ENCODE peak calls at places on chromosomes 16 and 17, in five cellular contexts. J, B, I, L and Q are unnamed samples.
A peak's percentile ranks its signal among the peaks of the same experiment; 100 is the strongest.

GRCh38 chr17:73974536-73974935 is 228.9 kb upstream of the RPL38 start:
- DNase-seq in J (no peak), B (no peak), I (no peak), L (no peak), Q (no peak)

GRCh38 chr16:70576431-70577255 is 53.0 kb downstream of the SF3B3 start:
- DNase-seq in B (peak; percentile 83), I (peak; percentile 89), L (peak; percentile 86), J (no peak), Q (peak; percentile 52)

GRCh38 chr16:27547134-27547533 is 2.6 kb downstream of the GTF3C1 start:
- DNase-seq in L (peak; percentile 62), J (no peak), I (peak; percentile 78), B (peak; percentile 71), Q (peak; percentile 25)

GRCh38 chr17:74245145-74245817 is 28.8 kb upstream of the DNAI2 start:
- DNase-seq in I (no peak), L (no peak), B (no peak), J (peak; percentile 87), Q (no peak)

GRCh38 chr16:8767176-8767575 is 30.3 kb downstream of the TMEM186 start:
- DNase-seq in J (no peak), I (no peak), L (no peak), B (no peak), Q (no peak)

GRCh38 chr17:58643147-58643546 is 48.7 kb downstream of the TEX14 start:
- DNase-seq in L (peak; percentile 46), I (peak; percentile 37), B (peak; percentile 74), J (no peak), Q (peak; percentile 43)

GRCh38 chr17:301681-302299 is 50.8 kb downstream of the RPH3AL start:
- DNase-seq in I (no peak), J (no peak), L (no peak), B (no peak), Q (peak; percentile 17)

GRCh38 chr17:36182176-36183000 is 6.0 kb upstream of the TBC1D3B start:
- DNase-seq in L (no peak), I (peak; percentile 24), J (no peak), B (peak; percentile 9), Q (no peak)

GRCh38 chr17:65604070-65604469 is 42.6 kb upstream of the AXIN2 start:
- DNase-seq in B (peak; percentile 15), L (no peak), I (no peak), J (no peak), Q (no peak)

GRCh38 chr16:57564571-57565270 is 22.3 kb downstream of the ADGRG5 start:
- DNase-seq in I (peak; percentile 41), B (peak; percentile 33), J (no peak), L (peak; percentile 10), Q (no peak)

GRCh38 chr17:9767432-9767991 is 23.9 kb downstream of the DHRS7C start:
- DNase-seq in B (no peak), L (no peak), J (no peak), I (no peak), Q (no peak)

GRCh38 chr16:55385363-55385762 is 61.4 kb downstream of the IRX6 start:
- DNase-seq in I (no peak), J (no peak), B (no peak), L (no peak), Q (no peak)

GRCh38 chr17:50863221-50863843 is 2.8 kb downstream of the TOB1 start:
- DNase-seq in J (no peak), B (peak; percentile 54), L (peak; percentile 32), I (peak; percentile 49), Q (no peak)

GRCh38 chr16:8665529-8665928 is 8.9 kb upstream of the ABAT start:
- DNase-seq in I (no peak), L (no peak), J (no peak), B (no peak), Q (no peak)

GRCh38 chr16:50489187-50489586 is 59.0 kb upstream of the NKD1 start:
- DNase-seq in J (no peak), I (no peak), L (no peak), B (no peak), Q (no peak)

GRCh38 chr17:62652251-62653001 is 25.0 kb downstream of the MRC2 start:
- DNase-seq in I (peak; percentile 63), B (peak; percentile 69), L (peak; percentile 69), J (peak; percentile 35), Q (no peak)

GRCh38 chr17:51150932-51151331 is 2.4 kb upstream of the NME1 start:
- DNase-seq in I (no peak), B (no peak), J (no peak), L (no peak), Q (no peak)

GRCh38 chr17:45160505-45161287 is 979 bp upstream of the HEXIM2 start:
- DNase-seq in B (peak; percentile 65), I (peak; percentile 69), L (peak; percentile 40), J (peak; percentile 85), Q (no peak)

GRCh38 chr16:87661561-87661960 is 59.3 kb downstream of the JPH3 start:
- DNase-seq in B (peak; percentile 60), L (peak; percentile 30), I (peak; percentile 41), J (peak; percentile 63), Q (no peak)

DNA sequence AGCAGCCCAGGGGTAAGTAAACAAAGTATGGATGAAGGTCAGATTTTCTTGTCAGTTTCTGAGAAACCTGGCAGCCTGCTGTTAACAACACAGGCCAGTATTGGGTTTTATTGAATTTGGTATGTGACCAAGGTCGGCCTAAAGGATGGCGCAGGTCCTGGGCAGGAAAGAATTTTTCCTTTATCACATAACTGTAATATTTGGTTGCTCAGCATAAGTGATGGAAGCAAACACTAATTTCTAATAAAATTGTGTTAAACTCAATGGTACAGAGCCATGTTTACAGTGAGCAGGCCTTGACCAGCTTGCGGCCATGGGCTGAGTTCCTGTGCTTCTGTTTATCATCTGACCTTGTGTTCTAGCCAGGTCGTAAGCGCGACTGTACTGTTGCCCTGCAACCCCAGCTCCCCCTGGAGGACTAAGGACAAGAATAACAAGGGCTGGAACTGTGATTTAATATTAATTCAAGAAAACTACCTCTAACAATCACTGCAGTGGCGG is 10.5 kb downstream of the POLDIP2 start:
- DNase-seq in J (no peak), L (no peak), B (no peak), I (peak; percentile 80), Q (no peak)
- H3K4me3 ChIP-seq in J (no peak overlapping the region), L (no peak overlapping the region), B (no peak overlapping the region), I (no peak overlapping the region), Q (no peak overlapping the region)

GRCh38 chr16:2196981-2197511 is 641 bp upstream of the CASKIN1 start:
- DNase-seq in I (no peak), J (no peak), L (no peak), B (no peak), Q (no peak)

GRCh38 chr16:2195316-2196161 is 866 bp downstream of the CASKIN1 start:
- DNase-seq in L (no peak), B (no peak), J (no peak), I (no peak), Q (no peak)

GRCh38 chr16:2196162-2196980 is at the start of gene CASKIN1:
- DNase-seq in J (peak; percentile 56), L (no peak), B (no peak), I (no peak), Q (no peak)

GRCh38 chr16:2194166-2194834 is 2.1 kb downstream of the CASKIN1 start:
- DNase-seq in L (peak; percentile 50), B (peak; percentile 30), I (peak; percentile 42), J (no peak), Q (no peak)

DNA sequence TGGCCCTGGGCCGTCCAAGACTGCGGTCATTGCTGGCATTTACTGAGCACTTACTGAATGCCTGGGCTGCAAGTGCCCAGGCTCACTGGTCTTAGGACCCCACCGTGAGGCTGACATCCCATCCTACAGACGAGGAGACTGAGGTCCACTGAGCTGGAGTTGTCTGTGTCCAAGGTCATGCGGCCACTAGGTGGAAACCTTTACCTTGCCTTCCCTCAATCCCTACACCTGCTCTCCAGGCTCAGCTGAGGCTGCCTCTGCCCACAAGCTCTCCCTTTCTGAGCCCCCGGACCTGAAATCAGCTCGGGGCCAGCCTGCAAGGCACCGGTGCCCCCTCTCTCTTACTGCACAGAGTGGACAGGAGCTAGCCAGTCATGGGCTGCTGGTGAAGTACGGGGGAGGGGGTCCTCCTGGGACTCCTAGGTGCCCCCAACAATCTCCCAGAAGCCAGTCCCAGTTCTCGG is 1.5 kb downstream of the CASKIN1 start:
- DNase-seq in B (peak; percentile 51), I (peak; percentile 42), J (no peak), L (peak; percentile 54), Q (no peak)
- H3K4me3 ChIP-seq in B (no peak overlapping the region), I (no peak overlapping the region), J (peak overlapping the region; percentile 58), L (no peak overlapping the region), Q (no peak overlapping the region)

DNA sequence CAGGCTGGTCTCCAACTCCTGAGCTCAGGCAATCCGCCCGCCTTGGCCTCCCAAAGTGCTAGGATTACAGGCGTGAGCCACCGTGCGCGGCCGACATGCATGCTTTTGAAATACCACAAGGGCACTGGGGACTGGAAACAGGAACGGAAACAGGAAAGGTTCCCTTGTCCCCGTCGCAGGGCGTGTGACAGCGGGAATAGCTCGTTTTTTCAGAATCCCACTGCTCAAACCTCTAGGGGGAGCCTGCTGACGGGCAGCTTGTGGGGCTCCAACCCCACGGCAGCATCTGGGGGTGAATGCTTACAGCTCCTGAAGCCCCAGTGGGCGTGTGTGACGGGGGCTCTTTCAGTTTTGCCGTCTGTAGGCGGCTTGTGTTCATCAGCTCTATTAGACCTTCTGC is 18.8 kb upstream of the ASGR2 start:
- DNase-seq in B (no peak), L (no peak), J (peak; percentile 43), I (no peak), Q (no peak)
- H3K4me3 ChIP-seq in B (no peak overlapping the region), L (no peak overlapping the region), J (no peak overlapping the region), I (no peak overlapping the region), Q (no peak overlapping the region)

GRCh38 chr17:8318010-8318409 is 8.0 kb downstream of the ARHGEF15 start:
- DNase-seq in L (no peak), B (no peak), J (no peak), I (no peak), Q (no peak)

GRCh38 chr17:8312726-8313600 is 2.9 kb downstream of the ARHGEF15 start:
- DNase-seq in J (no peak), L (no peak), I (no peak), B (no peak), Q (no peak)

GRCh38 chr17:8318536-8318935 is 8.5 kb downstream of the ARHGEF15 start:
- DNase-seq in B (no peak), I (no peak), J (no peak), L (no peak), Q (no peak)

GRCh38 chr17:8314797-8315739 is 5.0 kb downstream of the ARHGEF15 start:
- DNase-seq in L (peak; percentile 16), I (no peak), B (no peak), J (no peak), Q (no peak)

GRCh38 chr17:8315740-8316217 is 5.7 kb downstream of the ARHGEF15 start:
- DNase-seq in B (no peak), J (no peak), I (no peak), L (no peak), Q (no peak)
- H3K4me3 ChIP-seq in B (no peak overlapping the region), J (no peak overlapping the region), I (no peak overlapping the region), L (no peak overlapping the region), Q (no peak overlapping the region)

GRCh38 chr17:60387666-60388065 is 4.3 kb downstream of the USP32 start:
- DNase-seq in J (no peak), B (no peak), I (no peak), L (no peak), Q (no peak)
- H3K4me3 ChIP-seq in J (no peak overlapping the region), B (no peak overlapping the region), I (peak overlapping the region; percentile 24), L (no peak overlapping the region), Q (no peak overlapping the region)